ENCODE peak calls at places on chromosomes 3 and 15, in seven cellular contexts. E is NCI-H526 treated with DMSO at 0.1 percent for 48 hours, D is cerebellum, Y is SHP77, K is kidney, T is endothelial cell, A is midbrain. O is an unnamed sample.

GRCh38 chr3:121111914-121112612 is 204.1 kb downstream of the STXBP5L start:
- DNase-seq in K (no peak), D (no peak), Y (no peak), T (no peak), E (no peak), A (no peak), O (no peak)

GRCh38 chr3:156723182-156723619 is 48.8 kb downstream of the TIPARP start:
- DNase-seq in K (no peak), A (no peak), T (no peak), E (no peak), Y (no peak), D (no peak), O (no peak)

GRCh38 chr15:92167413-92167950 is 226.2 kb upstream of the ST8SIA2 start:
- DNase-seq in T (no peak), K (no peak), Y (no peak), D (no peak), E (no peak), A (no peak), O (no peak)

GRCh38 chr3:141537866-141538265 is 51.0 kb downstream of the RASA2 start:
- DNase-seq in K (no peak), A (no peak), T (no peak), E (no peak), Y (no peak), D (peak; percentile 24), O (no peak)

GRCh38 chr3:140252812-140253656 is 318.0 kb downstream of the CLSTN2 start:
- DNase-seq in A (no peak), D (no peak), Y (no peak), T (no peak), K (no peak), E (no peak), O (no peak)

GRCh38 chr3:50237754-50238548 is 1.9 kb downstream of the GNAI2 start:
- DNase-seq in D (peak; percentile 45), Y (peak; percentile 91), A (peak; percentile 62), T (peak; percentile 74), E (peak; percentile 39), K (peak; percentile 97), O (no peak)

GRCh38 chr3:80553211-80553610 is 785.4 kb upstream of the ROBO1 start:
- DNase-seq in E (no peak), A (no peak), T (no peak), Y (peak; percentile 8), K (no peak), D (no peak), O (no peak)

GRCh38 chr3:16427309-16427965 is 86.1 kb downstream of the RFTN1 start:
- DNase-seq in K (no peak), T (no peak), E (no peak), A (no peak), D (no peak), Y (no peak), O (no peak)

GRCh38 chr3:134029734-134030381 is at the start of gene SLCO2A1:
- DNase-seq in T (peak; percentile 28), E (peak; percentile 56), Y (peak; percentile 2), D (no peak), K (peak; percentile 91), A (no peak), O (no peak)

GRCh38 chr3:105364113-105364512 is 2.6 kb upstream of the ALCAM start:
- DNase-seq in Y (no peak), K (no peak), D (no peak), E (no peak), T (no peak), A (no peak), O (no peak)

O was measured in putamen.